ENCODE peak calls at places on chromosomes 3 and 15, in eight cellular contexts. W is hepatocyte, R is bronchial epithelial cell, E is fibroblast of lung, C is mucosa of descending colon, H is AG04450, P is cardiac fibroblast, Y is fibroblast of mammary gland. Q is an unnamed sample.

GRCh38 chr3:98038241-98038640 is 3.1 kb upstream of the GABRR3 start:
- DNase-seq in E (no peak), P (peak), Y (peak), H (no peak), C (no peak), W (no peak), R (peak), Q (no peak)

GRCh38 chr3:160486459-160486869 is 36.9 kb upstream of the TRIM59 start:
- DNase-seq in W (peak), P (peak), C (no peak), R (peak), E (peak), H (no peak), Y (peak), Q (no peak)

GRCh38 chr3:101936419-101937331 is 87.4 kb downstream of the NFKBIZ start:
- DNase-seq in E (peak), W (no peak), Y (peak), H (peak), C (no peak), P (peak), R (peak), Q (peak)

GRCh38 chr3:172315401-172316091 is 132.7 kb downstream of the GHSR start:
- DNase-seq in H (peak), W (peak), E (peak), P (peak), C (no peak), R (peak), Y (peak), Q (no peak)

GRCh38 chr3:113625724-113626348 is 70.6 kb downstream of the USF3 start:
- DNase-seq in C (no peak), Y (no peak), W (no peak), H (no peak), E (no peak), R (no peak), P (no peak), Q (no peak)

GRCh38 chr15:70835826-70836225 is 18.1 kb downstream of the LARP6 start:
- DNase-seq in R (no peak), C (no peak), W (no peak), H (no peak), E (no peak), Y (no peak), P (no peak), Q (no peak)

GRCh38 chr3:124597273-124597672 is 133.0 kb upstream of the UMPS start:
- DNase-seq in R (no peak), H (no peak), P (no peak), Y (peak), W (no peak), C (no peak), E (no peak), Q (no peak)

GRCh38 chr3:104214277-104214676 is 1152.4 kb upstream of the ALCAM start:
- DNase-seq in H (no peak), W (no peak), R (no peak), E (no peak), P (no peak), Y (no peak), C (no peak), Q (no peak)

GRCh38 chr15:95713315-95713714 is 617.2 kb upstream of the NR2F2 start:
- DNase-seq in Y (no peak), R (no peak), E (no peak), P (no peak), W (no peak), C (no peak), H (no peak), Q (no peak)

GRCh38 chr3:23602895-23603443 is 202.8 kb upstream of the UBE2E1 start:
- DNase-seq in C (no peak), H (no peak), R (no peak), W (no peak), P (no peak), E (no peak), Y (no peak), Q (no peak)

GRCh38 chr3:178352300-178353021 is 183.8 kb upstream of the KCNMB2 start:
- DNase-seq in W (peak), H (peak), R (no peak), E (peak), C (no peak), Y (peak), P (peak), Q (peak)

GRCh38 chr3:134839422-134839821 is 44.4 kb downstream of the EPHB1 start:
- DNase-seq in P (no peak), Y (no peak), W (no peak), E (no peak), C (no peak), R (no peak), H (no peak), Q (no peak)

GRCh38 chr3:141384157-141384556 is 15.9 kb downstream of the ZBTB38 start:
- DNase-seq in P (no peak), C (no peak), R (no peak), E (peak), W (no peak), Y (peak), H (no peak), Q (no peak)

GRCh38 chr3:116256843-116257485 is 188.3 kb downstream of the LSAMP start:
- DNase-seq in E (peak), W (no peak), R (no peak), H (no peak), C (no peak), Y (peak), P (no peak), Q (peak)

GRCh38 chr3:42631650-42632049 is 21.8 kb upstream of the ZBTB47 start:
- DNase-seq in Y (no peak), H (no peak), C (no peak), R (peak), P (no peak), W (no peak), E (no peak), Q (no peak)

DNA sequence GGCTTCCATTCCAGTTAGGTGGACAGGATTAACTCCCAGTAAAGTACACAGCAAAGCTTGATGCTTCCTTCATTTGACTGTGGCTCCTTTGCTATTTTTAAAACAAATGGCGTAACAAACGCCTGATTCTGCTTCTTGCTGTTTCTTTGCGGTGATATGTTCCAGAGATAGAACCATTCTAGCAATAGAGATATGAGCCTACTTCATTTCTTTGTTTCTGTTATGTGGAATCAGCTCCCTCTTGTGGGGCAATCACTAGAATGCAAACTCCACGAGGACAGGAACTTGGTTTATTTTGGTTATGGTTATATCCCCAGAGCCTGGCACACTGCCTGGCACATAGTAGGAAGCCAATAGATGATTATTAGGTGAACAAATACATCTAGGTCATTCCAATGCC is 122.6 kb upstream of the SLC6A11 start:
- DNase-seq in P (peak), H (no peak), W (no peak), E (no peak), Y (no peak), C (no peak), R (peak), Q (no peak)
- TF ChIP-seq CTCF in P (peak), H (no peak), W (peak), E (no peak), Y (no peak), C (no peak), R (no peak), Q (no peak)

DNA sequence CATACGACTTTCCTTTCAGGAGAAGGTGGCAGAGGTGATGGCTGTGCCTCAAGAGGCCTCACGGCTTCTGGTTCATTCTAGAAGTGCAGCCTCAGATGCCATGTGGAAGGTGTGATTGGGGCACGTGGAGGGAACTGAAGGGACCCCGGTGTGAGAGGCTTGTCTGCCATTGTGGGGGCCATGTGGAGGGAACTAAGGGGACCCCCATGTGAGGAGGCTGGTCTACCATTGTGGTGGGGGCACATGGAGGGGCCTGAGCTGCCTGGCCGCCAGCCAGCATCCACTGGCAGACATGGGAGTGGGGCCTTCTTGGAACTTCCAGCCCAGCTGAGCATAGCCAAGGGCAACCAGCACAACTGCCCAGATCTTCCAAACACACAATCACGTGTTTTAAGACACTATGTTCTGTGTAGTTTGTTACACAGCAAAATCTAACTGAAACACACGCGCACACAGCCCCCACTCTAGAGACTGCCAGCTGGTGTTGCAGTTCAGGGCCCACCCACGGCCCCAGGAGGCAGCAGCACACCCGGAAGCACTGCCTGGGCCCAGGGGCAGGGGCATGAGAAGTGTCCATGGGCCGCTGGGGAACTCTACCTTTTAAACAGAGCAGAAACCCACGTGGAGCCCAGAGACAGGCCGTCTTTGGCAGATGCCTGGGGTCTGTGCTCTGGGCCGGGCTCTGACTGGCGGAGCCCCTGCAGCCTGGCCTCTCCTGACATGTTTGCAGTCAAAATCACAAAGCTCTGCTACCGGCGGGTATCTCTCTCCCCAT is 66.8 kb downstream of the IQSEC1 start:
- DNase-seq in W (no peak), E (no peak), R (no peak), Y (no peak), H (no peak), C (no peak), P (no peak), Q (no peak)
- H3K4me3 ChIP-seq in W (no peak), E (no peak), R (no peak), Y (no peak), H (no peak), C (no peak), P (no peak), Q (no peak)

GRCh38 chr3:180018588-180018987 is 18.1 kb downstream of the PEX5L start:
- DNase-seq in H (no peak), W (no peak), Y (no peak), P (no peak), E (no peak), R (no peak), C (no peak), Q (no peak)
- TF ChIP-seq CTCF in H (no peak), W (no peak), Y (no peak), P (no peak), E (no peak), R (peak), C (no peak), Q (no peak)

GRCh38 chr3:71109977-71110285 is 473.6 kb downstream of the FOXP1 start:
- DNase-seq in P (no peak), Y (no peak), W (no peak), C (no peak), R (no peak), H (no peak), E (no peak), Q (no peak)

GRCh38 chr3:71107926-71108325 is 475.6 kb downstream of the FOXP1 start:
- DNase-seq in W (no peak), P (peak), E (peak), H (no peak), C (no peak), Y (peak), R (no peak), Q (no peak)

GRCh38 chr3:71111784-71112440 is 471.6 kb downstream of the FOXP1 start:
- DNase-seq in C (no peak), Y (peak), E (peak), R (peak), H (no peak), W (no peak), P (peak), Q (no peak)

GRCh38 chr3:71110531-71111222 is 472.9 kb downstream of the FOXP1 start:
- DNase-seq in Y (no peak), P (no peak), E (no peak), R (no peak), C (no peak), W (no peak), H (no peak), Q (no peak)

GRCh38 chr3:71109241-71109976 is 474.1 kb downstream of the FOXP1 start:
- DNase-seq in R (peak), E (peak), W (no peak), H (no peak), C (no peak), P (peak), Y (peak), Q (no peak)
- H3K4me3 ChIP-seq in R (no peak), E (peak), W (no peak), H (peak), C (no peak), P (peak), Y (peak), Q (peak)

GRCh38 chr3:127747751-127748521 is 74.4 kb downstream of the MGLL start:
- DNase-seq in C (peak), Y (peak), W (peak), E (peak), R (peak), H (peak), P (peak), Q (peak)
- TF ChIP-seq CTCF in C (no peak), Y (peak), W (no peak), E (no peak), R (no peak), H (peak), P (peak), Q (no peak)

DNA sequence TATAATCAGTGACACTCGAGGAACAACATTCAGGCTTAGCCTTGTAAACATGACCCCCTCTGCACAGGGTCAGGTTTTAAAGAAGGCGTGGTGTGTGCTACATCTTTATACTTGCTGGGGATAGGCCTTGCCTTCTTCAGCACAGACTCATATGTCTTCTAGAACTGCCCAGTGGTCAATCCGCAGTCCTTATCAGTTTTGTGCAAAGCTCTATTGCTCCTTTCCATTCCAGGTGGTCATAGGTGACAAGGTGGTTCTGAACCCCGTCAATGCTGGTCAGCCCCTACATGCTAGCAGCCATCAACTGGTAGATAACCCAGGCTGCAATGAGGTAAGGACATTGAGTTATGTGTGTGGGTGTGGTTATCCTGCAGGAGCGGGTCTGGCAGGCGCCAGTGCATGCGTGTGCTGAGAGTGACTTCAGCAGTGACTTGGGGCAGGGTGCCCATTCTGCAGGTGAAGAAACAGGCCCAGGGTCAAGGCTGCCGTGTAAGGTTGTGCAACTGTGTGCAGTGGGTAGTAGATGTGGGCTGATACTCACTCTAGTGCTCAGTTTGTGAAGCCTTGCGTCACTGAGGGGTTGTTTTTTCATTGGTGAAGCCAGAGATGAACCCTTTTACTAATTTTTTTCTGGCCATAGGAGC is 150.9 kb downstream of the ITPR1 start:
- DNase-seq in Y (no peak), W (no peak), P (no peak), H (no peak), C (no peak), R (no peak), E (no peak), Q (no peak)
- H3K4me3 ChIP-seq in Y (no peak), W (no peak), P (no peak), H (no peak), C (no peak), R (no peak), E (no peak), Q (no peak)

Q was measured in AG04449.